ENCODE peak calls at places on chromosome 21, in four cellular contexts. One of them, this sample, is unnamed.

GRCh38 chr21:21067375-21067774 is 69.2 kb downstream of the NCAM2 start:
- DNase-seq in adipocyte: no peak
- DNase-seq in neural progenitor cell: no peak
- DNase-seq in stomach: no peak
- DNase-seq in this sample: no peak

GRCh38 chr21:31255846-31256395 is 88.1 kb downstream of the TIAM1 start:
- DNase-seq in adipocyte: no peak
- DNase-seq in stomach: no peak
- DNase-seq in neural progenitor cell: no peak
- DNase-seq in this sample: no peak

GRCh38 chr21:38597436-38597835 is 99.2 kb upstream of the ERG start:
- DNase-seq in neural progenitor cell: no peak
- DNase-seq in stomach: no peak
- DNase-seq in adipocyte: no peak
- DNase-seq in this sample: no peak

GRCh38 chr21:38350681-38351080 is 93.9 kb downstream of the KCNJ15 start:
- DNase-seq in adipocyte: no peak
- DNase-seq in neural progenitor cell: no peak
- DNase-seq in stomach: no peak
- DNase-seq in this sample: no peak

GRCh38 chr21:38938343-38938742 is 132.6 kb downstream of the ETS2 start:
- DNase-seq in neural progenitor cell: peak; percentile 66
- DNase-seq in stomach: no peak
- DNase-seq in adipocyte: no peak
- DNase-seq in this sample: no peak

GRCh38 chr21:17519965-17520364 is 7.1 kb downstream of the CXADR start:
- DNase-seq in neural progenitor cell: no peak
- DNase-seq in stomach: no peak
- DNase-seq in adipocyte: no peak
- DNase-seq in this sample: no peak

GRCh38 chr21:36686955-36687354 is 12.0 kb upstream of the SIM2 start:
- DNase-seq in stomach: no peak
- DNase-seq in neural progenitor cell: no peak
- DNase-seq in adipocyte: no peak
- DNase-seq in this sample: no peak

GRCh38 chr21:34724131-34724856 is 55.5 kb downstream of the CLIC6 start:
- DNase-seq in neural progenitor cell: no peak
- DNase-seq in adipocyte: no peak
- DNase-seq in stomach: peak; percentile 48
- DNase-seq in this sample: no peak

GRCh38 chr21:46122241-46122671 is 24.3 kb downstream of the COL6A2 start:
- DNase-seq in neural progenitor cell: no peak
- DNase-seq in adipocyte: no peak
- DNase-seq in stomach: peak; percentile 24
- DNase-seq in this sample: no peak

DNA sequence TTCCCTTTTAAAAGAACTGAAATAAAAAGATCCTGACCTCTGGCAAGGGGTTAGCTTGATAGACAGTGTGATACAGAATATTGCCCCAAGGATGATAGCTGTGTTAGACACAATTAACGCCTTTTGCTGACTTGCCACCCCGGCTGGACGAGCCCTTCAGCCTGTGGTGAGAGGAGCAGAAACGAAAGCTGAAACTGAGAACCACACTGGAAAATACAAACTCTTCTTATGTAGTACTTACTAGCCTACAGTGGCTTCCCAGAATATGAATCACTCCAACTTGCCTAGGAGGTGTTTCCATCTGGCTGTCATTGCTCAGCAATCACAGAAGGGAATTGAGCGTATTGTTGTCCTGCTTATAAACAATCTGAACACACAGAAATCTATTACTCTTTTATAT is 22.9 kb downstream of the SAMSN1 start:
- DNase-seq in adipocyte: no peak
- DNase-seq in stomach: no peak
- DNase-seq in neural progenitor cell: no peak
- DNase-seq in this sample: no peak
- H3K4me1 ChIP-seq in adipocyte: peaks cover 7% of the 10 kb centered on the region
- H3K4me1 ChIP-seq in stomach: peaks cover 23% of the 10 kb centered on the region
- H3K4me1 ChIP-seq in neural progenitor cell: no peaks in the 10 kb centered on the region
- H3K4me1 ChIP-seq in this sample: no peaks in the 10 kb centered on the region

DNA sequence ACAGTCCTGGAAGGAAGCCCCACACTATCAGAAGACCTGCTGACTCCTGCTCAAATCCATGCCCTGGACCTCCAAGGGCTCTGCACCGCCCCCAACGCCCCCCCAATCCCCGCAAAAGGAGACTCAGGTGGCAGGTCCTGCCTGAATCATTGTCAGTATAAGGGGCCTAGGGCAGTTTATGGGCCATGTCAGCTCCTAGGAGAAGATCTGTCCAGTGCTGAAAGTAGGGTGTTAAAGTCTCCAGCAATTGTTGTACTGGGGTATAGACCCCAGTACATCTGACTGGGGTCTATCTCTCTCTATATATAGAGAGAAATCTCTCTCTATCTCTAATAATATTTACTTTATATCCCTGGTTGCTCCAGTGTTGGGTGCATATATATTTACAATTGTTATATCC is 12.1 kb upstream of the OLIG2 start:
- DNase-seq in neural progenitor cell: peak; percentile 29
- DNase-seq in stomach: no peak
- DNase-seq in adipocyte: no peak
- DNase-seq in this sample: no peak
- H3K27me3 ChIP-seq in neural progenitor cell: peaks cover 60% of the 10 kb centered on the region
- H3K27me3 ChIP-seq in stomach: no peaks in the 10 kb centered on the region
- H3K27me3 ChIP-seq in adipocyte: peaks cover 45% of the 10 kb centered on the region
- H3K27me3 ChIP-seq in this sample: no peaks in the 10 kb centered on the region

GRCh38 chr21:26126168-26126553 is 44.4 kb downstream of the APP start:
- DNase-seq in stomach: no peak
- DNase-seq in adipocyte: no peak
- DNase-seq in neural progenitor cell: no peak
- DNase-seq in this sample: no peak
- H3K4me1 ChIP-seq in stomach: peaks cover 72% of the 10 kb centered on the region
- H3K4me1 ChIP-seq in adipocyte: peaks cover 36% of the 10 kb centered on the region
- H3K4me1 ChIP-seq in neural progenitor cell: peaks cover 19% of the 10 kb centered on the region
- H3K4me1 ChIP-seq in this sample: peaks cover 55% of the 10 kb centered on the region

GRCh38 chr21:26798856-26799751 is 46.1 kb downstream of the ADAMTS1 start:
- DNase-seq in adipocyte: no peak
- DNase-seq in neural progenitor cell: no peak
- DNase-seq in stomach: no peak
- DNase-seq in this sample: no peak
- H3K27me3 ChIP-seq in adipocyte: no peaks in the 10 kb centered on the region
- H3K27me3 ChIP-seq in neural progenitor cell: no peaks in the 10 kb centered on the region
- H3K27me3 ChIP-seq in stomach: no peaks in the 10 kb centered on the region
- H3K27me3 ChIP-seq in this sample: peaks cover 10% of the 10 kb centered on the region

GRCh38 chr21:29080454-29080930 is 7.0 kb upstream of the CCT8 start:
- DNase-seq in neural progenitor cell: no peak
- DNase-seq in adipocyte: no peak
- DNase-seq in stomach: no peak
- DNase-seq in this sample: no peak
- H3K4me1 ChIP-seq in neural progenitor cell: no peaks in the 10 kb centered on the region
- H3K4me1 ChIP-seq in adipocyte: peaks cover 10% of the 10 kb centered on the region
- H3K4me1 ChIP-seq in stomach: peaks cover 35% of the 10 kb centered on the region
- H3K4me1 ChIP-seq in this sample: no peaks in the 10 kb centered on the region

DNA sequence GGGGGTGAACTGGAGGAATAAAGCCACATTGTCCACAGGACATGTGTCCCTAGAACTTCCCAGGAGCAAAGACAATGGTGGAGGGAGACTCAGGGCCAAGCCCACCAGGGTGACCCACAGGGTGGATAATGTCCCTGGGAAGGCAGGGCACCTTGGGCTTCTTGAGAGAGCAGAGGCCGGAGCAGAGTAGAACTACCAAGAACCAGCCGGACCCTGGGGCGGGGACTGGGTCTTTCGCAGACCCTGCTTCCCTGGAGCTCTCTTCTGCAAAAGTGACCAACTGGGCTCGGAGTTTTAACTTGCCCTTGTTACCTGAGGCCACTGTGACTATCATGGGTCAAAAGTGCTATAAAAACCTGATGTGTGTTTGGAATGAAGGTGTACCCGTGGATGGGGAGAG is 875 bp upstream of the FAM3B start:
- DNase-seq in neural progenitor cell: no peak
- DNase-seq in adipocyte: no peak
- DNase-seq in stomach: no peak
- DNase-seq in this sample: no peak
- H3K27me3 ChIP-seq in neural progenitor cell: peaks cover 47% of the 10 kb centered on the region
- H3K27me3 ChIP-seq in adipocyte: peaks cover 45% of the 10 kb centered on the region
- H3K27me3 ChIP-seq in stomach: no peaks in the 10 kb centered on the region
- H3K27me3 ChIP-seq in this sample: no peaks in the 10 kb centered on the region

DNA sequence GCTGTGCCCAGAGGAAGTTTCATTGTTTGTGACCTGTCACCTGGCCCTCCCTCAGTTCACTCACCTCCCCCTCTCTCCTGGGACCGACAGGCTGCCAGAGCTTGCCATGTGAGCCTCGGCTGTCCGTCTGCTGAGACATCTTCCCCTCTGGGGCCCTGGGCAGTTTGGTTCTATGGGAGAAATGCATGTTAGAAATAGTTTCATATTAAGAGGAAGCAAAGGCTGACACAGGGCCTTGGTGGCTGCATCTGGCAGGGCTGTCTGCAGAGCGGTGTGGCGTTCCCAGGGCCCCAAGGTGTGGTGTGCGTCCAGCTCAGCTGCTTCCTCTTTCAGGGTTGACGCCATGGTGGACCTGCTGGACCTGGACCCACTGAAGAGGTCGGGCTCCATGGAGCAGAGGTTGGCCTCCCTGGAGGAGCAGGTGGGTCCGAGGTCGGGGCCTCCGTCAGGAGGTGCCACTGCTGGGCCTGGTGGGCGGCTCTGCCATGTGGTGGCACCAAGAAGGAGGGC is 31.9 kb upstream of the LRRC3 start:
- DNase-seq in adipocyte: no peak
- DNase-seq in stomach: no peak
- DNase-seq in neural progenitor cell: no peak
- DNase-seq in this sample: no peak
- H3K4me1 ChIP-seq in adipocyte: no peaks in the 10 kb centered on the region
- H3K4me1 ChIP-seq in stomach: no peaks in the 10 kb centered on the region
- H3K4me1 ChIP-seq in neural progenitor cell: no peaks in the 10 kb centered on the region
- H3K4me1 ChIP-seq in this sample: no peaks in the 10 kb centered on the region